ENCODE peak calls at places on chromosomes 2 and 18, in four cellular contexts. Z, J, L and W are unnamed samples.

GRCh38 chr2:185785851-185786473 is 47.4 kb downstream of the FSIP2 start:
- DNase-seq in Z (no peak), J (no peak), L (no peak), W (no peak)

GRCh38 chr2:207540431-207540830 is 10.7 kb downstream of the CREB1 start:
- DNase-seq in Z (no peak), J (no peak), L (no peak), W (no peak)

GRCh38 chr18:63882333-63883141 is 5.0 kb upstream of the SERPINB2 start:
- DNase-seq in Z (no peak), J (no peak), L (peak), W (peak)

GRCh38 chr2:188435115-188435514 is 143.4 kb downstream of the GULP1 start:
- DNase-seq in Z (no peak), J (no peak), L (no peak), W (no peak)

GRCh38 chr2:32135409-32135808 is 30.3 kb upstream of the SLC30A6 start:
- DNase-seq in Z (no peak), J (no peak), L (peak), W (peak)

GRCh38 chr2:100741880-100742814 is 77.8 kb upstream of the NPAS2 start:
- DNase-seq in Z (no peak), J (no peak), L (peak), W (peak)

GRCh38 chr2:165776013-165776412 is 18.0 kb downstream of the GALNT3 start:
- DNase-seq in Z (no peak), J (no peak), L (no peak), W (no peak)

GRCh38 chr2:6080837-6081541 is 388.8 kb downstream of the SOX11 start:
- DNase-seq in Z (no peak), J (no peak), L (no peak), W (no peak)

GRCh38 chr2:46150445-46150970 is 146.7 kb upstream of the EPAS1 start:
- DNase-seq in Z (no peak), J (no peak), L (no peak), W (no peak)

GRCh38 chr2:26500406-26500805 is 22.5 kb upstream of the OTOF start:
- DNase-seq in Z (no peak), J (no peak), L (no peak), W (no peak)

GRCh38 chr2:26509141-26509540 is 31.2 kb upstream of the OTOF start:
- DNase-seq in Z (no peak), J (no peak), L (no peak), W (no peak)

GRCh38 chr2:26503238-26503880 is 25.4 kb upstream of the OTOF start:
- DNase-seq in Z (peak), J (peak), L (peak), W (peak)

GRCh38 chr2:26506279-26506678 is 28.4 kb upstream of the OTOF start:
- DNase-seq in Z (no peak), J (no peak), L (no peak), W (no peak)

DNA sequence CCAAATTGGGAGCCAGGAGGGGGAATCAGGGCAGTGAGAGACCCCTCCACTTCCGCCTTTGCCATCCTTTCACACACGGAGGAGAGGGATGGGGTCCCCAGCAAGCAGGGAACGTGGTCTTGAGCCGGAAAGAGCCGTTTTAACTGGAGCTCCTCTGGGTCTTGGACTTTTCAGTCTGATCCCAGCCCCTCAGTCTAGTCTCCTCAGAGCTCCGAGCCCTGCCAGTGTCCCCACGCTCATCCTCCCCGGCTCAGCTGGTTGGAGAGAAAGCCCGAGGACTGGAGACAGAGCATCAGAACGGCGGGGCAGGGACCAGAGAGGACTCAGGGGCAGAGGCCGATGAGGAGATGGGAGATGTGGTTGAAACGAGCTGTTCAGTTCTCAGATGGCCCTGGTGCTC is 26.1 kb upstream of the OTOF start:
- DNase-seq in Z (no peak), J (no peak), L (no peak), W (no peak)
- H3K9ac ChIP-seq in Z (no peak), J (no peak), L (no peak), W (peak)

DNA sequence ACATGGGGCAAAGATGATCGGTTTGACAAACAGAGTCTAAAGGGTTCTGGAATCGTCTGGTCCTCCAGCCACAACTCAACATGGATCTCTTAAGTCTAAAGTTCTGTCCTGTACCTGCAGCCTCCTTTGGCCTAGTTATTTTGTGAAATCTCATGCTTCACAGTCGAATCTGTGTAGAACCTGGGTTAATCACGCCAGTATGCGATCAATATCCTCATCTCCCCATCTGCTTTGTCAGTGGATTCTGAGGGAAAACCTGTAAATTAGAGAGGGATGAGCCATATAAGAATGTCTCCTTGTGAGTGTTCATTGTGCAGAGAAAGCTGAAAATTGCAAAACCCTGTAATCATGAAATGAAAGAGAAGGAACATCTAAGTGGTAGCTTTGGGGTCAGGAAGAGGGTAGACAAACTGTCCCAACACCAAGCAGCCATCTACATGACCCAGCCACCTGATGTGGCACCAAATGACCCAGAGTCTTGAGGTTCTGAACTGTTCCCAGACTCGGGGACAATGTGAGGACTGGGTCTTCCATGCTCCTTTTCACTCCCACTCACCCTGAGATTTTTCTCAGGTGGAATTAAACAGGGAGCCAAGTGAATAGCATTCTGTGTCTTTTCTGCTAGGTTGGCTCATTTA is 175.6 kb downstream of the ALPK2 start:
- DNase-seq in Z (no peak), J (no peak), L (no peak), W (no peak)
- H4K91ac ChIP-seq in Z (no peak), J (no peak), L (no peak), W (no peak)

GRCh38 chr2:174039551-174040416 is 74.6 kb upstream of the SP3 start:
- DNase-seq in Z (peak), J (peak), L (peak), W (peak)
- H3K23ac ChIP-seq in Z (no peak), J (no peak), L (peak), W (no peak)

GRCh38 chr2:98458207-98458606 is 13.5 kb downstream of the INPP4A start:
- DNase-seq in Z (no peak), J (no peak), L (peak), W (peak)

GRCh38 chr2:98454500-98455235 is 10.0 kb downstream of the INPP4A start:
- DNase-seq in Z (no peak), J (no peak), L (peak), W (peak)

GRCh38 chr2:98458667-98459380 is 14.2 kb downstream of the INPP4A start:
- DNase-seq in Z (no peak), J (no peak), L (no peak), W (no peak)

GRCh38 chr2:98455494-98455976 is 10.9 kb downstream of the INPP4A start:
- DNase-seq in Z (no peak), J (no peak), L (peak), W (peak)

GRCh38 chr2:98457045-98457696 is 12.5 kb downstream of the INPP4A start:
- DNase-seq in Z (no peak), J (no peak), L (peak), W (peak)
- H3K9ac ChIP-seq in Z (no peak), J (no peak), L (no peak), W (peak)

GRCh38 chr2:871175-871727 is 79.4 kb upstream of the SNTG2 start:
- DNase-seq in Z (no peak), J (peak), L (no peak), W (no peak)

GRCh38 chr2:875687-876615 is 74.7 kb upstream of the SNTG2 start:
- DNase-seq in Z (no peak), J (peak), L (no peak), W (no peak)

GRCh38 chr2:873027-873426 is 77.6 kb upstream of the SNTG2 start:
- DNase-seq in Z (no peak), J (peak), L (no peak), W (no peak)

GRCh38 chr2:871926-872680 is 78.5 kb upstream of the SNTG2 start:
- DNase-seq in Z (no peak), J (peak), L (no peak), W (no peak)

GRCh38 chr2:873651-874580 is 76.7 kb upstream of the SNTG2 start:
- DNase-seq in Z (no peak), J (peak), L (no peak), W (no peak)
- H4K91ac ChIP-seq in Z (no peak), J (no peak), L (no peak), W (no peak)